ENCODE peak calls at places on chromosomes 16 and 17, in nine cellular contexts. C, G, P, T, S, J, M, A and Z are unnamed samples.

GRCh38 chr16:12130691-12131302 is 154.3 kb downstream of the SNX29 start:
- DNase-seq in C (no peak), G (no peak), P (no peak), T (no peak), S (no peak), J (no peak), M (no peak), A (no peak), Z (no peak)

GRCh38 chr16:9366048-9366969 is 274.9 kb downstream of the HAPSTR1 start:
- DNase-seq in C (no peak), G (no peak), P (no peak), T (no peak), S (no peak), J (no peak), M (no peak), A (no peak), Z (no peak)

GRCh38 chr16:64705443-64705842 is 416.4 kb downstream of the CDH11 start:
- DNase-seq in C (no peak), G (no peak), P (no peak), T (no peak), S (no peak), J (no peak), M (no peak), A (no peak), Z (no peak)

GRCh38 chr17:43713494-43714162 is 45.0 kb downstream of the SOST start:
- DNase-seq in C (peak), G (peak), P (no peak), T (no peak), S (peak), J (no peak), M (no peak), A (no peak), Z (peak)

GRCh38 chr17:64598672-64599071 is 63.4 kb downstream of the SMURF2 start:
- DNase-seq in C (no peak), G (no peak), P (no peak), T (no peak), S (no peak), J (no peak), M (no peak), A (no peak), Z (no peak)

GRCh38 chr16:56013962-56014552 is 138.9 kb upstream of the CES5A start:
- DNase-seq in C (no peak), G (no peak), P (peak), T (no peak), S (peak), J (no peak), M (peak), A (peak), Z (no peak)

GRCh38 chr17:9880582-9880999 is 24.5 kb downstream of the RCVRN start:
- DNase-seq in C (no peak), G (no peak), P (no peak), T (no peak), S (peak), J (no peak), M (no peak), A (no peak), Z (no peak)

GRCh38 chr16:10386517-10387377 is 886 bp downstream of the ATF7IP2 start:
- DNase-seq in C (no peak), G (no peak), P (no peak), T (no peak), S (no peak), J (no peak), M (no peak), A (no peak), Z (no peak)

GRCh38 chr17:28702752-28703150 is 8.9 kb downstream of the PROCA1 start:
- DNase-seq in C (peak), G (no peak), P (no peak), T (no peak), S (no peak), J (no peak), M (no peak), A (no peak), Z (no peak)

GRCh38 chr17:64491034-64491860 is 5.6 kb downstream of the POLG2 start:
- DNase-seq in C (no peak), G (no peak), P (no peak), T (no peak), S (peak), J (no peak), M (peak), A (peak), Z (no peak)

GRCh38 chr16:3349175-3349574 is 6.5 kb upstream of the OR2C1 start:
- DNase-seq in C (no peak), G (no peak), P (no peak), T (no peak), S (no peak), J (no peak), M (no peak), A (no peak), Z (no peak)

GRCh38 chr17:205176-205538 is 23.7 kb upstream of the DOC2B start:
- DNase-seq in C (no peak), G (no peak), P (no peak), T (no peak), S (no peak), J (no peak), M (no peak), A (no peak), Z (no peak)

GRCh38 chr17:6831662-6832263 is at the start of gene TEKT1:
- DNase-seq in C (peak), G (peak), P (peak), T (no peak), S (peak), J (peak), M (peak), A (peak), Z (peak)

GRCh38 chr16:72317378-72317777 is 145.4 kb upstream of the PMFBP1 start:
- DNase-seq in C (no peak), G (no peak), P (no peak), T (no peak), S (no peak), J (no peak), M (no peak), A (no peak), Z (no peak)

GRCh38 chr16:89112377-89113151 is 18.9 kb downstream of the ACSF3 start:
- DNase-seq in C (no peak), G (no peak), P (no peak), T (no peak), S (no peak), J (no peak), M (no peak), A (no peak), Z (no peak)

GRCh38 chr16:85123891-85124635 is 11.8 kb upstream of the CIBAR2 start:
- DNase-seq in C (peak), G (no peak), P (no peak), T (no peak), S (peak), J (no peak), M (no peak), A (peak), Z (no peak)

GRCh38 chr17:30832438-30832790 is 648 bp downstream of the ATAD5 start:
- DNase-seq in C (no peak), G (no peak), P (no peak), T (no peak), S (no peak), J (no peak), M (no peak), A (no peak), Z (no peak)

GRCh38 chr17:59804910-59805381 is 87.8 kb downstream of the TUBD1 start:
- DNase-seq in C (no peak), G (no peak), P (no peak), T (no peak), S (no peak), J (no peak), M (no peak), A (no peak), Z (no peak)

GRCh38 chr17:35238817-35239216 is 4.1 kb upstream of the SLFN5 start:
- DNase-seq in C (no peak), G (no peak), P (no peak), T (no peak), S (no peak), J (no peak), M (no peak), A (no peak), Z (no peak)

GRCh38 chr17:74280093-74280513 is 6.1 kb downstream of the DNAI2 start:
- DNase-seq in C (no peak), G (no peak), P (no peak), T (no peak), S (no peak), J (peak), M (peak), A (peak), Z (no peak)

GRCh38 chr17:15298176-15298575 is 33.0 kb upstream of the PMP22 start:
- DNase-seq in C (no peak), G (no peak), P (no peak), T (no peak), S (no peak), J (no peak), M (no peak), A (no peak), Z (no peak)

GRCh38 chr17:39134878-39135277 is 16.6 kb downstream of the PLXDC1 start:
- DNase-seq in C (no peak), G (no peak), P (peak), T (no peak), S (no peak), J (no peak), M (no peak), A (no peak), Z (no peak)

GRCh38 chr17:9842057-9842758 is 16.5 kb downstream of the GLP2R start:
- DNase-seq in C (peak), G (no peak), P (no peak), T (no peak), S (peak), J (no peak), M (no peak), A (peak), Z (no peak)

GRCh38 chr17:27669850-27670249 is 38.9 kb downstream of the LGALS9 start:
- DNase-seq in C (no peak), G (no peak), P (no peak), T (no peak), S (no peak), J (no peak), M (no peak), A (no peak), Z (no peak)

GRCh38 chr16:641326-642188 is at the start of gene MCRIP2:
- DNase-seq in C (peak), G (peak), P (peak), T (peak), S (peak), J (peak), M (no peak), A (peak), Z (peak)

GRCh38 chr16:14487579-14487978 is 142.5 kb downstream of the PARN start:
- DNase-seq in C (no peak), G (no peak), P (no peak), T (no peak), S (no peak), J (no peak), M (peak), A (peak), Z (no peak)

GRCh38 chr17:19341641-19342610 is 20.6 kb downstream of the B9D1 start:
- DNase-seq in C (no peak), G (no peak), P (no peak), T (no peak), S (no peak), J (no peak), M (no peak), A (no peak), Z (no peak)

GRCh38 chr16:50520451-50521245 is 27.5 kb upstream of the NKD1 start:
- DNase-seq in C (peak), G (no peak), P (no peak), T (no peak), S (no peak), J (no peak), M (no peak), A (no peak), Z (no peak)

GRCh38 chr17:75270966-75271232 is at the start of gene MIF4GD:
- DNase-seq in C (no peak), G (no peak), P (no peak), T (no peak), S (no peak), J (no peak), M (no peak), A (no peak), Z (no peak)

GRCh38 chr16:11224894-11225676 is 30.9 kb downstream of the SOCS1 start:
- DNase-seq in C (no peak), G (peak), P (no peak), T (no peak), S (peak), J (peak), M (peak), A (peak), Z (no peak)

GRCh38 chr17:40325156-40326013 is 16.4 kb downstream of the RARA start:
- DNase-seq in C (no peak), G (peak), P (no peak), T (no peak), S (no peak), J (no peak), M (no peak), A (no peak), Z (no peak)

GRCh38 chr16:82344157-82344556 is 174.1 kb upstream of the MPHOSPH6 start:
- DNase-seq in C (peak), G (no peak), P (no peak), T (no peak), S (no peak), J (no peak), M (no peak), A (no peak), Z (no peak)

GRCh38 chr16:12901597-12902436 is at the start of gene SHISA9:
- DNase-seq in C (peak), G (no peak), P (no peak), T (no peak), S (no peak), J (no peak), M (no peak), A (no peak), Z (no peak)

GRCh38 chr16:3659200-3659599 is 4.7 kb downstream of the DNASE1 start:
- DNase-seq in C (no peak), G (no peak), P (no peak), T (no peak), S (no peak), J (no peak), M (no peak), A (no peak), Z (no peak)

GRCh38 chr16:53154513-53154912 is 99.7 kb downstream of the CHD9 start:
- DNase-seq in C (no peak), G (no peak), P (no peak), T (no peak), S (no peak), J (no peak), M (no peak), A (no peak), Z (no peak)

GRCh38 chr16:84582958-84583516 is 34.8 kb downstream of the COTL1 start:
- DNase-seq in C (no peak), G (no peak), P (no peak), T (no peak), S (peak), J (no peak), M (no peak), A (no peak), Z (no peak)